ENCODE peak calls at places on chromosomes 11 and 22, in ten cellular contexts. A, U, L, M, X, R, Y, K, T and F are unnamed samples.

GRCh38 chr11:32259641-32260081 is 168.8 kb downstream of the RCN1 start:
- DNase-seq in A (no peak), U (peak; percentile 91), L (peak; percentile 78), M (peak; percentile 68), X (peak; percentile 26), R (no peak), Y (peak; percentile 36), K (peak; percentile 18), T (peak; percentile 80), F (no peak)

GRCh38 chr11:67056640-67057409 is at the start of gene RHOD:
- DNase-seq in A (peak; percentile 57), U (no peak), L (no peak), M (peak; percentile 95), X (peak; percentile 62), R (no peak), Y (peak; percentile 67), K (peak; percentile 18), T (no peak), F (no peak)

GRCh38 chr11:128193633-128194032 is 393.7 kb downstream of the ETS1 start:
- DNase-seq in A (no peak), U (no peak), L (no peak), M (no peak), X (no peak), R (no peak), Y (no peak), K (no peak), T (no peak), F (no peak)

GRCh38 chr22:39309364-39309861 is 10.0 kb downstream of the RPL3 start:
- DNase-seq in A (no peak), U (no peak), L (no peak), M (peak; percentile 55), X (no peak), R (no peak), Y (no peak), K (no peak), T (no peak), F (no peak)

GRCh38 chr22:26672060-26672471 is 14.7 kb downstream of the MIAT start:
- DNase-seq in A (no peak), U (no peak), L (no peak), M (no peak), X (no peak), R (no peak), Y (no peak), K (no peak), T (no peak), F (no peak)

GRCh38 chr11:45852018-45852711 is 4.9 kb downstream of the CRY2 start:
- DNase-seq in A (no peak), U (no peak), L (no peak), M (no peak), X (no peak), R (no peak), Y (no peak), K (no peak), T (no peak), F (no peak)

GRCh38 chr11:27174026-27174425 is 133.4 kb downstream of the BBOX1 start:
- DNase-seq in A (no peak), U (no peak), L (no peak), M (no peak), X (no peak), R (peak; percentile 90), Y (no peak), K (no peak), T (no peak), F (no peak)

GRCh38 chr11:131154329-131154728 is 216.1 kb upstream of the NTM start:
- DNase-seq in A (no peak), U (no peak), L (no peak), M (no peak), X (no peak), R (no peak), Y (no peak), K (no peak), T (no peak), F (no peak)

GRCh38 chr22:35839811-35840739 is 122.4 kb downstream of the APOL5 start:
- DNase-seq in A (peak; percentile 90), U (peak; percentile 98), L (peak; percentile 98), M (peak; percentile 78), X (no peak), R (peak; percentile 83), Y (no peak), K (peak; percentile 64), T (peak; percentile 96), F (no peak)

GRCh38 chr22:38949889-38950405 is 7.5 kb upstream of the APOBEC3A start:
- DNase-seq in A (no peak), U (no peak), L (no peak), M (no peak), X (no peak), R (no peak), Y (no peak), K (no peak), T (no peak), F (no peak)

GRCh38 chr11:34732831-34733230 is 111.9 kb downstream of the EHF start:
- DNase-seq in A (no peak), U (no peak), L (no peak), M (no peak), X (no peak), R (no peak), Y (no peak), K (no peak), T (no peak), F (no peak)

GRCh38 chr11:119316017-119316728 is 757 bp downstream of the MCAM start:
- DNase-seq in A (no peak), U (no peak), L (no peak), M (peak; percentile 91), X (peak; percentile 36), R (no peak), Y (no peak), K (no peak), T (no peak), F (no peak)

GRCh38 chr11:100691886-100692285 is 4.8 kb downstream of the ARHGAP42 start:
- DNase-seq in A (no peak), U (no peak), L (no peak), M (no peak), X (no peak), R (no peak), Y (no peak), K (no peak), T (no peak), F (no peak)

DNA sequence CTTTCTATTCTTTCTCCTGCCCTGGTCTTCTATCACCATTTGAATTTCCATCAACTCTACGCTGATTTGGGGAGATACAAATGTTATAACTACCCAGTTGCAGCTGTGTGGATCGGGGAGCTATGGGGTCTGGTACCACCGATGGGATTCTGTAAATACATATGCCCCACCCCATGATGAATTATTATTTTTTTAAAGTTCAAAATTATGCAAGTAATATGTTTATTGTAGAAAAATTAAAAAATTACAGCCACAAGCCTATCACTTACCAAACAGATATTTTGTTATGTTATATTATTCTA is 52.4 kb upstream of the CLMP start:
- DNase-seq in A (no peak), U (no peak), L (no peak), M (no peak), X (no peak), R (no peak), Y (no peak), K (no peak), T (no peak), F (no peak)
- TF ChIP-seq CTCF in A (peak; percentile 60), U (no peak), L (no peak), M (no peak), X (no peak), R (no peak), Y (no peak), K (no peak), T (no peak), F (no peak)

GRCh38 chr11:73281201-73281741 is 9.1 kb downstream of the P2RY6 start:
- DNase-seq in A (no peak), U (no peak), L (no peak), M (no peak), X (no peak), R (no peak), Y (no peak), K (no peak), T (no peak), F (no peak)
- TF ChIP-seq CTCF in A (no peak), U (no peak), L (no peak), M (no peak), X (no peak), R (no peak), Y (no peak), K (no peak), T (no peak), F (no peak)

GRCh38 chr11:112540261-112540660 is 279.6 kb upstream of the PLET1 start:
- DNase-seq in A (no peak), U (no peak), L (no peak), M (no peak), X (no peak), R (no peak), Y (no peak), K (no peak), T (no peak), F (no peak)

GRCh38 chr11:112543390-112543789 is 282.7 kb upstream of the PLET1 start:
- DNase-seq in A (no peak), U (no peak), L (no peak), M (no peak), X (no peak), R (no peak), Y (no peak), K (no peak), T (no peak), F (no peak)

GRCh38 chr11:112539741-112540140 is 279.1 kb upstream of the PLET1 start:
- DNase-seq in A (no peak), U (no peak), L (no peak), M (no peak), X (no peak), R (no peak), Y (no peak), K (no peak), T (no peak), F (no peak)

GRCh38 chr11:112541140-112541901 is 280.7 kb upstream of the PLET1 start:
- DNase-seq in A (no peak), U (no peak), L (peak; percentile 2), M (no peak), X (no peak), R (no peak), Y (no peak), K (no peak), T (no peak), F (no peak)

DNA sequence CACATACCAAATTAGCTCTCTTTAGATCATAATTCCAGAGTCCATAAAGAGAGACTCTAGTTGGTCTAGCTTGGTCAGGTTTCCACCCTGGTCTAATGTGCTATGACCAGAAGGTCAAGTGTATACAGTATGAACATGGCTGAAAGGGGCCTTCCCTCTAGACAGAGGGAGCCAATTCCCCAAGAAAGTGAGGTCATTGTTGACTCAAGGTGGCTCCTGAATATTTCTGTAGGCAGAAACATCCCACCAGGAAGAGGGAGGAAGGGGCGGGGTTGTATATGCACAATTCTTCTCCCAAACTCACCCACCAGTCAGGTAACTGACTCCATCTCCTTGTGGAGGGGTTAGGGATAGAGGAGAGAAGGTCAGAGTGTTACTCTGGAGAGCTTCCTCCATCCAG is 281.8 kb upstream of the PLET1 start:
- DNase-seq in A (no peak), U (no peak), L (no peak), M (no peak), X (no peak), R (no peak), Y (no peak), K (no peak), T (no peak), F (no peak)
- TF ChIP-seq CTCF in A (no peak), U (no peak), L (no peak), M (no peak), X (no peak), R (no peak), Y (no peak), K (no peak), T (no peak), F (no peak)

DNA sequence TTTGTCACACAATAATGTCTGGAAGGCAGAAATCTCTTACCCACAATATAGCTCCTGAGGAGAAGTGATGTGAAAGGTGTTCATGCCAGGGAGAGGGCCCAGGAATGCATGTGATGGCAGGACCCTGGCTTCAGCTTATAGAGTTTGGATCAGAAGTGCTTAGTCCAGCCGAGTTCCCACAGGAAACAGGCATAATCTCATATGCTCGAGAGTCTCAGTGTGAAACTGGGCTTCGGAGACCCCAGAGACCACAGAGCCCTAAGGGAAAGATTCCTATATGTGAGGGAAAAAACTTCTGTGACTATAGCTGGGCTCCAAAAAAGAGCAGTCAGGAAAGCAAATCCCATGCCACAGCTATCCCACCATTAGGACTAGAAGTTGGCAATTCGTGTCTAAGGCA is at the start of gene OR52N5:
- DNase-seq in A (no peak), U (no peak), L (no peak), M (no peak), X (no peak), R (no peak), Y (no peak), K (no peak), T (no peak), F (no peak)
- TF ChIP-seq CTCF in A (no peak), U (no peak), L (no peak), M (no peak), X (no peak), R (no peak), Y (no peak), K (no peak), T (no peak), F (no peak)